ENCODE peak calls at places on chromosomes 6 and 20, in nine cellular contexts. N is endothelial cell, O is transverse colon, C is fibroblast of lung, W is activated B cell treated with CpG ODN at 0.5 μM for 24 hours, Q is neural crest cell, I is AG09319, L is Calu3, Y is GM12865. U is an unnamed sample.

GRCh38 chr6:26474439-26474881 is 16.7 kb downstream of the BTN2A1 start:
- DNase-seq in W (no peak), N (no peak), L (no peak), Q (no peak), Y (no peak), I (no peak), O (no peak), C (no peak), U (no peak)

GRCh38 chr6:159762681-159763293 is 942 bp downstream of the ACAT2 start:
- DNase-seq in I (no peak), C (peak), N (no peak), L (no peak), Y (peak), Q (no peak), O (peak), W (no peak), U (peak)

GRCh38 chr6:9537381-9537780 is 877.5 kb downstream of the TFAP2A start:
- DNase-seq in L (no peak), Y (no peak), Q (no peak), W (no peak), N (no peak), C (peak), I (no peak), O (no peak), U (no peak)

GRCh38 chr6:30894935-30895334 is 10.6 kb downstream of the DDR1 start:
- DNase-seq in W (no peak), N (no peak), C (no peak), O (no peak), L (no peak), I (no peak), Y (no peak), Q (no peak), U (no peak)

GRCh38 chr6:127342296-127342945 is 988 bp downstream of the ECHDC1 start:
- DNase-seq in N (no peak), W (no peak), O (peak), C (peak), Y (peak), Q (peak), I (no peak), L (peak), U (no peak)

GRCh38 chr20:48776306-48776705 is 51.5 kb downstream of the PREX1 start:
- DNase-seq in C (peak), N (no peak), I (peak), W (no peak), Y (no peak), L (no peak), O (no peak), Q (no peak), U (no peak)

GRCh38 chr6:128807577-128807976 is 75.4 kb upstream of the LAMA2 start:
- DNase-seq in I (no peak), L (no peak), W (no peak), N (no peak), Y (peak), C (peak), Q (no peak), O (no peak), U (no peak)

GRCh38 chr6:156857573-156857972 is 80.4 kb downstream of the ARID1B start:
- DNase-seq in L (no peak), Y (peak), I (no peak), W (no peak), N (no peak), C (peak), Q (no peak), O (no peak), U (no peak)

GRCh38 chr20:6014957-6015356 is 38.9 kb downstream of the LRRN4 start:
- DNase-seq in W (no peak), L (no peak), O (no peak), N (no peak), I (no peak), C (no peak), Y (no peak), Q (no peak), U (no peak)

GRCh38 chr6:37524025-37524647 is 24.4 kb upstream of the CCDC167 start:
- DNase-seq in L (peak), I (no peak), W (no peak), Y (no peak), Q (no peak), O (no peak), N (no peak), C (peak), U (no peak)

GRCh38 chr6:1311400-1312192 is at the start of gene FOXQ1:
- DNase-seq in W (no peak), N (peak), O (peak), C (peak), L (peak), I (no peak), Y (no peak), Q (no peak), U (peak)

GRCh38 chr6:47187883-47188587 is 121.7 kb downstream of the TNFRSF21 start:
- DNase-seq in N (no peak), L (no peak), Y (no peak), I (peak), W (no peak), O (peak), Q (no peak), C (peak), U (no peak)

GRCh38 chr20:25295386-25296093 is 47.7 kb downstream of the PYGB start:
- DNase-seq in N (no peak), W (no peak), L (no peak), Q (no peak), C (no peak), Y (no peak), O (peak), I (no peak), U (no peak)

GRCh38 chr6:72219536-72219935 is 333.2 kb downstream of the RIMS1 start:
- DNase-seq in Q (no peak), Y (no peak), W (no peak), C (peak), N (no peak), O (no peak), I (no peak), L (no peak), U (no peak)

GRCh38 chr6:72216222-72217106 is 330.1 kb downstream of the RIMS1 start:
- DNase-seq in Q (no peak), N (no peak), W (no peak), C (no peak), Y (no peak), I (no peak), O (no peak), L (peak), U (no peak)

GRCh38 chr6:72217626-72218025 is 331.3 kb downstream of the RIMS1 start:
- DNase-seq in I (no peak), O (no peak), N (no peak), C (no peak), L (no peak), Y (no peak), Q (no peak), W (no peak), U (no peak)

GRCh38 chr6:72212686-72213085 is 326.3 kb downstream of the RIMS1 start:
- DNase-seq in Y (peak), W (no peak), N (no peak), C (no peak), O (no peak), L (no peak), Q (no peak), I (no peak), U (no peak)

GRCh38 chr6:72218125-72218524 is 331.8 kb downstream of the RIMS1 start:
- DNase-seq in Q (peak), W (no peak), C (peak), L (peak), Y (peak), O (no peak), I (no peak), N (peak), U (peak)
- TF ChIP-seq CTCF in Q (peak), W (no peak), C (peak), L (peak), Y (peak), O (no peak), I (peak), N (peak), U (peak)

GRCh38 chr6:106510090-106510970 is 119.0 kb downstream of the RTN4IP1 start:
- DNase-seq in W (peak), Q (peak), N (peak), O (peak), C (peak), L (peak), I (no peak), Y (peak), U (peak)
- TF ChIP-seq CTCF in W (no peak), Q (peak), N (no peak), O (no peak), C (no peak), L (no peak), I (no peak), Y (no peak), U (peak)

DNA sequence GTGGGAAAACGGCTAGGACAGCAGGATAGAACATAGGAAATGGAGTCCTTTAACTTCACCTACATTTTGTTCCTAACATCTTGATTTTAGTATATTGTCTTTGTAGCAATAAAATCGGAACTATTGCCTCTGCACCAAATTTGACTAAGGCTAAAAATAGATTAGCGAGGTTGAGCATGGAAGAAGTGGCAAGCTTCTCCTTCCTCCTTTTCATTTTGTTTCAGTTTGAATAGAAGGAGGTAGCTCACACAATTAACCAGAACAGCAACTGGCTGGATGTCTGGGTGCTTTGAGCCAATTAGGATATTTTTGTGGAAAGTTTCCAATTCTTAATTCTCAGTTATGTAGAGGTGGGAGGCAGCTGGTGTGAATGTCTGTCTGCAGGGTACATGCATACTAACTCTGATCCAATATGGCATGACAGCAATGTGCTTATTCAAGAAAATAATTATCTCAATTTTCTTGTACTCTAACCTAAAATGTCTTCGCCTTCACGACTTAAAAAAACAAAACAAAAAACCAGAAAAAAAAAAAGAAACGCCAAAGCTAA is 3.1 kb upstream of the HECA start:
- DNase-seq in Q (no peak), O (no peak), I (no peak), L (no peak), W (no peak), Y (no peak), C (no peak), N (no peak), U (no peak)
- TF ChIP-seq CTCF in Q (no peak), O (no peak), I (no peak), L (no peak), W (no peak), Y (no peak), C (no peak), N (no peak), U (no peak)

DNA sequence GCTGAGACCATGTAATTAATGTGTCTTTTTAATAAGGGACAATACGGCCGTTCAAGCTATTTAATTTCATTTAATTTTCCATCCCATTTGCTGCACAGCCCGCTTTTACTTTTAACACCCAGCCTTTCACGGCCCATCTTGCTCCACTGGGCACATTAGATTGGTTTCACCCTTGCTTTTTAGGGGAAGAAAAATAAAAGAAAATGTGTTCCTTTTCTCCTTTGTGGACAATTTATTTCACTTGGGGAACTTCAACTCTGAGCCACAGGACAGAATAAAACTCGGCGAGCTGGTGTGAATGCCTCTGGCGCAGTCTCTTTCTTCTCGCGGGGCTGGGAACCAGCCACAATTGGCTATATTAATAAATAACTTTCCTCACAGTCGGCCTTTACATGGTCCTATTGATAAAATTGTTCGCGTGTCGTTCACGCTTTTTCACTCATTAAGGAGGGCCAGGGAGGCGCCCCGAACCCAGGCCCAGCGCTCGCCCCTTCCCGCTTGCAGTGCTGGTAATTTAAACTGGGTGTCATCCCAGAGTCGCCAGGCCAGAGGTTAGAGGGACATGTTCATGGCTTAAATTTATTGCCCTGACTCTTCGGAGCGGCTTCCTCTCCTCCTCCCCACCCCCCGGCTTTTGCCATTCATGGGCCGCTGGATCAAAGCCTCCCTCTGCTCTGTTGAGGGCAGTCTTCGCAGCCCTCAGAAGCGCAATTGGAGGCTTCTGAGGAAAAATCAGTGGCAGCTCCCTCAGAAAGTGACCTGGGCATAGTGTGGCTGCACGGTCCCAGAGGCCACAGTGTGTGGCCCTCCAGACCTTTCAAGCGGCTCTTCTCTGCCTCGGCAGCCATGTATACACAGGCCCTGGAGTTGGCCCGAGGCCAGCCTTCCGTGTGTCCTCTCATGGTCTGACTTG is 2.2 kb upstream of the PRDM13 start:
- DNase-seq in L (no peak), W (no peak), O (no peak), N (no peak), C (no peak), I (no peak), Q (no peak), Y (no peak), U (peak)
- TF ChIP-seq CTCF in L (no peak), W (no peak), O (no peak), N (no peak), C (no peak), I (no peak), Q (no peak), Y (no peak), U (no peak)

GRCh38 chr6:93417421-93417996 is 1.9 kb downstream of the EPHA7 start:
- DNase-seq in N (peak), Q (no peak), C (peak), I (no peak), Y (no peak), O (no peak), W (no peak), L (no peak), U (peak)

GRCh38 chr6:93419304-93420162 is at the start of gene EPHA7:
- DNase-seq in W (no peak), I (peak), Y (peak), L (peak), N (peak), Q (peak), C (peak), O (peak), U (peak)

GRCh38 chr6:93420163-93420806 is 926 bp upstream of the EPHA7 start:
- DNase-seq in W (no peak), I (no peak), C (no peak), N (no peak), Y (no peak), L (no peak), O (no peak), Q (no peak), U (no peak)

GRCh38 chr6:93418113-93418447 is 1.3 kb downstream of the EPHA7 start:
- DNase-seq in Y (no peak), W (no peak), N (no peak), I (no peak), O (no peak), Q (no peak), L (no peak), C (no peak), U (peak)

DNA sequence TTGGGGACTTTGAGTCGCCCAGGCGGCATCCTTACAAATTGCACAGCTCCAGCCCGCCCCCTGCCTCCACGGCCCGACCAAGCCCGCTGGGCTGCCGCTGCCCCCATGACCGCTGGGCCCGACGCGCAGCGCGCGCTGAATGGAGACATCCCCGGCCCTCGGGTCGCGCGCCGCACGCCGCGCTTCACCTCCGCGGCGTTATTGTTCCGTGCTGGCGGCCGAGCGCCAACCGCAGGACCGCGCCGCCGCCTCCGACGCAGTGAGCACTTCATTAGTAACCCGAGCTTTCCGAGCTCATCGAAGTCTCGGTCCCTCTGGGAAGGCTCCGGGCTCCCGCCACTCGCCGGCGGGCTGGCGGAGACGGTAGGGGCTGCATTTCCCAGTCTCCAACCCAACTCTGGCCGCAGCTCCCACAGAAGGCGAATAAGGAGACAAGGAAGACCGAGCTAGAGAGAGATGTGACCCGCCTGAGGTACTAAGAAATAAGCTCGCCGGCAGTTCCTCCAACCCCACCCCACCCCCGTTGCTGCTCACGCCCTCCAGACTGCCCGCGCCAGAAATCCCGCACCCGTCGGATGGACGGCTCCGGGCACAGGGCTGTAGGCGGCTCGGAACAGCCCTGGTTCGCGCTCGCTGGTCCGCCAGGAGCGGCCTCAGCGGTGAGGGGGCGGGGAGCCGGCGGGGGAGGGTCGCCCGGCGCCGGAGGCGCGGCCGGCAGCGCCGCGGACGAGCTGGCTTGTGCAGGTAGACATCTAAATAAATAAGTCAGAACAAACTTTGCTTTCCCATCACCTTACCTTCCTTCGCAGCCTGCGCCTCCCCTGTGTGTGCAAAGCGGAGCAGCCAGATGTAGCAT is 683 bp downstream of the EPHA7 start:
- DNase-seq in N (peak), C (peak), Y (no peak), O (peak), W (no peak), I (no peak), L (peak), Q (peak), U (peak)
- TF ChIP-seq CTCF in N (peak), C (no peak), Y (no peak), O (no peak), W (no peak), I (no peak), L (no peak), Q (peak), U (no peak)

DNA sequence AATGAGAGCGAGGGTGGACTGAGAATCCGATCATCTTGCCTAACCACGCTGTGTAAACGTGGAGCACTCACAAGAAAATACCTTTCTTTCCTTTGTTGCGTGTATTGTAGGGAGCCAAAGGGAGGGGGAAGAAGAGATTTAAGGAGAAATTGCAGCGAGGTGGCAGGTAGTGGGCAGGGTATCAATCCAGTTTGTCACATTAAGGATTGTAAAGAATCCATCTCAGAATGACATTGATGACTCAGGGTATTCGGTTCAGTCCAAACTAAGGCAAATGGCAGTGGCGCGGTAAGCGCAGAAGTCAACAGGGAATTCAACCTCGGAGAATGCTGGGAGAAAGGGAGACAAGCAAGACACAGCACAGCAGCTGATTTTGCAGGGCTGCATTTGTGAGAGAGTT is 146.2 kb downstream of the ID4 start:
- DNase-seq in N (no peak), C (no peak), I (no peak), L (no peak), W (no peak), O (no peak), Y (no peak), Q (no peak), U (no peak)
- TF ChIP-seq CTCF in N (no peak), C (no peak), I (no peak), L (no peak), W (no peak), O (no peak), Y (no peak), Q (no peak), U (no peak)

GRCh38 chr20:20864346-20865096 is 152.1 kb upstream of the RALGAPA2 start:
- DNase-seq in Q (no peak), N (no peak), W (no peak), Y (no peak), L (no peak), C (no peak), O (no peak), I (no peak), U (no peak)
- TF ChIP-seq CTCF in Q (peak), N (no peak), W (no peak), Y (no peak), L (no peak), C (no peak), O (no peak), I (no peak), U (no peak)

DNA sequence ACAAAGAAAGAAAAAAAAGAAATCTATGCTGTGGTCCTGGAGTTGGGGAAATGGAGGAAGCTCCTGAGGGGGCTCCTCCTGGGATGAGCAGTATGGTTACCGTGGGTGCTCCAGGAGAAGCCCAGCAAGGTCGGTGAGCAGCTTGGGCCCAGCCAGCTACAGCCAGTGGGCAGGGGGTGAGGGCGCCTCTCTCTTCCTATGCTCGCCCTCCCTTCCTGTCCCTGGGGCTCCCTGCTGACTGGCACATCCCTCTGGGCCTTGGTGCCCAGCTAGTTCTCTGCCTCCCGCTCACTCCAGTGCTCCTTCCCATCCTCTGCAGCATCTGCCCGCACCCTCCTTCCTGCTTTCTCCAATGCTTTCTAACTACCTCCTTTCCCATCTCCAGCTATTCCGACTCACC is 16.6 kb downstream of the CD40 start:
- DNase-seq in W (no peak), Y (no peak), L (no peak), I (no peak), Q (no peak), C (no peak), N (no peak), O (no peak), U (no peak)
- TF ChIP-seq CTCF in W (no peak), Y (no peak), L (no peak), I (no peak), Q (no peak), C (no peak), N (no peak), O (no peak), U (no peak)

GRCh38 chr6:44004625-44005506 is 122.4 kb downstream of the MRPL14 start:
- DNase-seq in W (no peak), Y (peak), O (no peak), I (no peak), N (no peak), Q (no peak), C (no peak), L (peak), U (peak)
- TF ChIP-seq CTCF in W (no peak), Y (peak), O (no peak), I (peak), N (no peak), Q (peak), C (no peak), L (peak), U (peak)

DNA sequence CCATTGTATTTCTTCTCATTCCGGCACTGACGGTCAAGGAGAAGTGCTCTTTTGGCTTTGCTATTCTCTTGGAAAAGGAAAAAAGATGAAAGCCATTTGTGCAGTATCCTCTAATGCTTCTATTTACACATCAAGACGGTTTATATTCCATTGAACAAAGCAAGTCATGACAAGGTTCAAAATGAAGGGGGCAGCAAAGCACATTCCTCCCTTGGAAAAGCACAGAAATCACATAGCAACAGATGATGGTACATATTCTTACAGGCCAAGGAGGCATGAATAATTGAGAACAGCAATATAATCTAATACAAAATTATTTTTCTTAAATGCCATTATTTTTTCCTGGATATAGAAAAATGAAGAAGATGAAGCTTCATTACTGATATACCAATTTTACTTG is 508.2 kb upstream of the JAG1 start:
- DNase-seq in C (no peak), L (no peak), O (no peak), Y (no peak), I (no peak), N (no peak), Q (no peak), W (no peak), U (no peak)
- TF ChIP-seq CTCF in C (no peak), L (no peak), O (no peak), Y (no peak), I (no peak), N (peak), Q (no peak), W (no peak), U (no peak)

U was measured in GM20000.